ENCODE peak calls at places on chromosomes 5 and 9, in six cellular contexts. J is heart right ventricle; T is effector memory CD4-positive, alpha-beta T cell; A is left lung; V is lower lobe of right lung; X is mesenchymal stem cell. L is an unnamed sample. For H3K4me1, the result is how much of the 10 kb centered on the place peaks cover.

GRCh38 chr5:40124367-40124766 is 555.3 kb upstream of the PTGER4 start:
- DNase-seq in J (no peak), T (no peak), A (no peak), V (no peak), X (peak), L (no peak)

GRCh38 chr5:53508125-53508524 is 27.7 kb downstream of the FST start:
- DNase-seq in J (no peak), T (no peak), A (no peak), V (no peak), X (no peak), L (no peak)

GRCh38 chr5:39947657-39948056 is 522.9 kb upstream of the DAB2 start:
- DNase-seq in J (no peak), T (no peak), A (no peak), V (no peak), X (no peak), L (no peak)

GRCh38 chr5:147530801-147531389 is 21.0 kb upstream of the DPYSL3 start:
- DNase-seq in J (no peak), T (no peak), A (no peak), V (no peak), X (peak), L (peak)

GRCh38 chr9:32581512-32582143 is 8.7 kb upstream of the NDUFB6 start:
- DNase-seq in J (no peak), T (no peak), A (no peak), V (no peak), X (peak), L (no peak)

GRCh38 chr5:1235379-1235778 is 10.2 kb downstream of the SLC6A18 start:
- DNase-seq in J (no peak), T (no peak), A (no peak), V (no peak), X (no peak), L (no peak)

GRCh38 chr5:104186100-104186499 is 623.5 kb upstream of the NUDT12 start:
- DNase-seq in J (no peak), T (no peak), A (no peak), V (peak), X (peak), L (no peak)

GRCh38 chr9:126474786-126475485 is 138.8 kb upstream of the LMX1B start:
- DNase-seq in J (no peak), T (no peak), A (no peak), V (peak), X (peak), L (no peak)

GRCh38 chr9:32350682-32351081 is 33.8 kb upstream of the ACO1 start:
- DNase-seq in J (no peak), T (no peak), A (no peak), V (no peak), X (peak), L (no peak)

GRCh38 chr5:68265347-68265746 is 49.8 kb downstream of the PIK3R1 start:
- DNase-seq in J (no peak), T (no peak), A (no peak), V (no peak), X (no peak), L (no peak)

GRCh38 chr9:111891910-111892499 is 4.6 kb upstream of the UGCG start:
- DNase-seq in J (no peak), T (no peak), A (no peak), V (peak), X (no peak), L (no peak)

GRCh38 chr5:21649969-21650368 is 1203.2 kb downstream of the CDH12 start:
- DNase-seq in J (no peak), T (no peak), A (no peak), V (no peak), X (no peak), L (no peak)

GRCh38 chr9:137487454-137488329 is 28.6 kb upstream of the NSMF start:
- DNase-seq in J (no peak), T (no peak), A (no peak), V (no peak), X (no peak), L (no peak)

GRCh38 chr9:108400267-108400666 is 455.5 kb downstream of the ACTL7B start:
- DNase-seq in J (no peak), T (no peak), A (no peak), V (no peak), X (peak), L (no peak)

GRCh38 chr5:146342519-146342881 is 3.9 kb downstream of the POU4F3 start:
- DNase-seq in J (no peak), T (no peak), A (no peak), V (no peak), X (no peak), L (no peak)

GRCh38 chr5:27906911-27907590 is 868.7 kb upstream of the CDH9 start:
- DNase-seq in J (no peak), T (no peak), A (no peak), V (no peak), X (no peak), L (no peak)

GRCh38 chr9:33465096-33465495 is 8.6 kb downstream of the NOL6 start:
- DNase-seq in J (no peak), T (no peak), A (no peak), V (peak), X (no peak), L (no peak)

GRCh38 chr9:68963416-68963815 is 50.5 kb downstream of the PRKACG start:
- DNase-seq in J (no peak), T (no peak), A (no peak), V (no peak), X (no peak), L (no peak)

GRCh38 chr5:131536211-131536826 is 98.7 kb downstream of the RAPGEF6 start:
- DNase-seq in J (no peak), T (no peak), A (no peak), V (no peak), X (peak), L (no peak)

GRCh38 chr5:143066556-143067281 is 296.5 kb downstream of the ARHGAP26 start:
- DNase-seq in J (no peak), T (no peak), A (no peak), V (no peak), X (no peak), L (no peak)

GRCh38 chr5:132462856-132463745 is 27.5 kb downstream of the IRF1 start:
- DNase-seq in J (no peak), T (no peak), A (peak), V (no peak), X (no peak), L (peak)

GRCh38 chr9:37929441-37929895 is 25.5 kb upstream of the SLC25A51 start:
- DNase-seq in J (no peak), T (no peak), A (no peak), V (peak), X (peak), L (no peak)

GRCh38 chr9:81590688-81591087 is 98.7 kb downstream of the TLE1 start:
- DNase-seq in J (no peak), T (no peak), A (no peak), V (no peak), X (no peak), L (no peak)

GRCh38 chr5:160843240-160843639 is 8.8 kb downstream of the ATP10B start:
- DNase-seq in J (no peak), T (no peak), A (no peak), V (no peak), X (no peak), L (no peak)

GRCh38 chr5:78903936-78904335 is 81.2 kb downstream of the ARSB start:
- DNase-seq in J (no peak), T (no peak), A (no peak), V (no peak), X (peak), L (no peak)

GRCh38 chr5:109143001-109143400 is 266.8 kb downstream of the PJA2 start:
- DNase-seq in J (no peak), T (no peak), A (no peak), V (no peak), X (peak), L (no peak)

GRCh38 chr5:109141499-109142200 is 268.1 kb downstream of the PJA2 start:
- DNase-seq in J (no peak), T (no peak), A (no peak), V (no peak), X (peak), L (no peak)

GRCh38 chr5:109145139-109145538 is 264.6 kb downstream of the PJA2 start:
- DNase-seq in J (no peak), T (no peak), A (no peak), V (no peak), X (no peak), L (no peak)

GRCh38 chr5:109152565-109152964 is 257.2 kb downstream of the PJA2 start:
- DNase-seq in J (no peak), T (no peak), A (no peak), V (no peak), X (no peak), L (no peak)

DNA sequence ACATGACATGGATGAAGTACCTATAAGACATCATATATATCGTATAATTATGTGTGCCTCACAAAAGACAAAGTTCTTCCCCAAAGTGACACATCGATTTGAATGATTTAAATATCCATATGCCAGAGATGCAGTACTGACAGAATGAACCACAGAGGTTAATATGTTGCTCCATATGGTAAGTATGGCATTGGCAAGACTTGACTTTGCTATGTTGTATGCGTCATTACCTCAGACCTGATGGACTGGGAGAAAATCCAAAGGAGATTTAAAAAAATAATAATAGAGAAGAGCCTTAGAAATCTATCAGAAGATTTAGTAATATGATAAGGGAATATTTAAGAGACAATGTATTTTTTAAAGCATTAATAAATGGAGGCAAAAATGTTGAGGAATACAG is 263.2 kb downstream of the PJA2 start:
- DNase-seq in J (no peak), T (no peak), A (no peak), V (no peak), X (no peak), L (no peak)
- H3K27ac ChIP-seq in J (no peak), T (no peak), A (no peak), V (no peak), X (no peak), L (no peak)

GRCh38 chr5:107704686-107705389 is 34.1 kb upstream of the EFNA5 start:
- DNase-seq in J (no peak), T (no peak), A (no peak), V (no peak), X (peak), L (no peak)
- H3K4me1 ChIP-seq in J (under half), T (under half), A (under half), V (under half), X (under half), L (under half)

DNA sequence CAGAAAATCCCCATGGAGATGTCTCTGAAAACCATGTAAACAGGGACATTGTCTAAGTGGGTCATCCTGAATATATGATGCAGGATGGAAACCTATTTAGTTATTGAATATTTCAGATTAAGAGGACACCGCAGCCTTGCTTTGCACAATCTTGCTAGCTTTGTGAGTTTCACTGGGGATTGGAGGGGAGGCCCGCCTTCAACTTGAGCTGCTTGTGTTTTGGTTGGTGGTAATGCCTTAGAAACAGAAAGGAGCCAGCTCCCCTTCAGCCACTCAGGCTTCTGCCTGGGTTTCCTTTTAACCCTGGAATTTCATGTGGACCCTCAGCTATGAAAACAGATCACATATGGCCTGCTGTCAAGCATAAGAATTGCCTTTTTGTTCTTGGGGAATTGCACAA is 112.7 kb downstream of the C9orf152 start:
- DNase-seq in J (no peak), T (no peak), A (no peak), V (no peak), X (peak), L (no peak)
- H3K27ac ChIP-seq in J (peak), T (no peak), A (peak), V (peak), X (peak), L (peak)

GRCh38 chr5:134070979-134071849 is 43.3 kb upstream of the TCF7 start:
- DNase-seq in J (no peak), T (no peak), A (no peak), V (no peak), X (no peak), L (no peak)

GRCh38 chr5:134075102-134075501 is 39.4 kb upstream of the TCF7 start:
- DNase-seq in J (no peak), T (no peak), A (no peak), V (no peak), X (no peak), L (no peak)

GRCh38 chr5:134071850-134072207 is 42.7 kb upstream of the TCF7 start:
- DNase-seq in J (no peak), T (no peak), A (no peak), V (no peak), X (no peak), L (no peak)

GRCh38 chr5:134072471-134073220 is 41.8 kb upstream of the TCF7 start:
- DNase-seq in J (no peak), T (no peak), A (no peak), V (no peak), X (no peak), L (no peak)

GRCh38 chr5:134073404-134073803 is 41.1 kb upstream of the TCF7 start:
- DNase-seq in J (no peak), T (no peak), A (no peak), V (no peak), X (no peak), L (no peak)
- H3K4me1 ChIP-seq in J (under half), T (under half), A (under half), V (under half), X (under half), L (under half)

GRCh38 chr5:172109749-172110148 is 78.3 kb downstream of the STK10 start:
- DNase-seq in J (no peak), T (no peak), A (no peak), V (peak), X (no peak), L (no peak)
- H3K27ac ChIP-seq in J (no peak), T (no peak), A (no peak), V (peak), X (no peak), L (no peak)

DNA sequence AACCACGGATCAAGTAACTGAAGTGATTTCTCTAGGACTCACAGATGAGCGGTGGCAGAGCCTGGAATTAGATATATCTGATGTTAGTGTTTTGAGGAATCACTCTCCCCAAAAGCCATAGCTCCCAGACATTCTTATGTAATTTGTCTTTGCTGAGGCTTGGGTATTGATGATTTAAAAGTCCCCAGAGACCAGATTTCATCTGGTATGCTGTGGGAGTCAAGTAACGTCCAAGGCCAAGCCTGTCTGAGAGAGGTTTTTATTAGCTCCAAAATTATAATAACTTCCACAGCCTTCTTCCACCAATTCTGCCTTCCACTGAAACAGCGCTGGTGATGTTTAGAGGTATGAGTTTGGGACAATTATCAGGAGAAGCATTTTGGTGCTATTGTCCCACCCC is 21.3 kb upstream of the KCNIP1 start:
- DNase-seq in J (no peak), T (no peak), A (no peak), V (no peak), X (no peak), L (no peak)
- H3K4me1 ChIP-seq in J (under half), T (under half), A (under half), V (under half), X (under half), L (under half)

GRCh38 chr5:125559296-125559695 is 812.9 kb upstream of the ZNF608 start:
- DNase-seq in J (no peak), T (no peak), A (no peak), V (no peak), X (peak), L (peak)

GRCh38 chr5:125554355-125554754 is 807.9 kb upstream of the ZNF608 start:
- DNase-seq in J (no peak), T (no peak), A (no peak), V (no peak), X (no peak), L (no peak)

GRCh38 chr5:125552486-125552885 is 806.0 kb upstream of the ZNF608 start:
- DNase-seq in J (no peak), T (no peak), A (no peak), V (no peak), X (no peak), L (no peak)

GRCh38 chr5:125558466-125558865 is 812.0 kb upstream of the ZNF608 start:
- DNase-seq in J (no peak), T (no peak), A (no peak), V (no peak), X (peak), L (no peak)

DNA sequence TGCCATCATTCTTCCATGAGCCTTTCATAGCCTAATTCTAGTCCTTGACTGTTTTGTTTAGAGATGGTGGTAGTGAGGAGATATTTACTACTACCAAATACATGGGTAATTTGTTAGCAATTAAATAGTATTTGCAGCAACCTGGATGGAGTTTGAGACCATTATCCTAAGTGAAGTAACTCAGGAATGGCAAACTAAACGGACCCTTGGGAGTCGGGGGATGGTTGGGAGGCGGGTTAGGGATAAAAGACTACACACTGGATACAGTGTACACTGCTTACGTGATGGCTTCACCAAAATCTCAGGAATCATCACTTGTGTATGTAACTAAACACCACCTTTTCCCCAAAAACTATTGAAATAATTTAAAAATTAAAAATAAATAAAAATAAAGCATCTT is 809.2 kb upstream of the ZNF608 start:
- DNase-seq in J (no peak), T (no peak), A (no peak), V (no peak), X (no peak), L (no peak)
- H3K27ac ChIP-seq in J (no peak), T (no peak), A (no peak), V (no peak), X (no peak), L (no peak)

GRCh38 chr5:74631088-74631960 is 9.2 kb downstream of the ENC1 start:
- DNase-seq in J (no peak), T (no peak), A (no peak), V (no peak), X (peak), L (no peak)

GRCh38 chr5:74633710-74634109 is 6.8 kb downstream of the ENC1 start:
- DNase-seq in J (no peak), T (no peak), A (no peak), V (no peak), X (no peak), L (no peak)

GRCh38 chr5:74634611-74635286 is 5.8 kb downstream of the ENC1 start:
- DNase-seq in J (no peak), T (no peak), A (no peak), V (no peak), X (no peak), L (no peak)

GRCh38 chr5:74630387-74631087 is 10.0 kb downstream of the ENC1 start:
- DNase-seq in J (no peak), T (no peak), A (no peak), V (no peak), X (peak), L (no peak)

GRCh38 chr5:74632947-74633356 is 7.6 kb downstream of the ENC1 start:
- DNase-seq in J (no peak), T (no peak), A (no peak), V (no peak), X (peak), L (no peak)
- H3K4me1 ChIP-seq in J (half or more), T (under half), A (under half), V (half or more), X (under half), L (half or more)

GRCh38 chr5:141608046-141608445 is 10.8 kb downstream of the DIAPH1 start:
- DNase-seq in J (no peak), T (no peak), A (no peak), V (no peak), X (no peak), L (no peak)

GRCh38 chr5:141611289-141611688 is 7.5 kb downstream of the DIAPH1 start:
- DNase-seq in J (no peak), T (no peak), A (no peak), V (no peak), X (no peak), L (no peak)

GRCh38 chr5:141609044-141609443 is 9.8 kb downstream of the DIAPH1 start:
- DNase-seq in J (no peak), T (no peak), A (no peak), V (no peak), X (no peak), L (no peak)

GRCh38 chr5:141605523-141606277 is 13.1 kb downstream of the DIAPH1 start:
- DNase-seq in J (no peak), T (peak), A (peak), V (peak), X (peak), L (no peak)

DNA sequence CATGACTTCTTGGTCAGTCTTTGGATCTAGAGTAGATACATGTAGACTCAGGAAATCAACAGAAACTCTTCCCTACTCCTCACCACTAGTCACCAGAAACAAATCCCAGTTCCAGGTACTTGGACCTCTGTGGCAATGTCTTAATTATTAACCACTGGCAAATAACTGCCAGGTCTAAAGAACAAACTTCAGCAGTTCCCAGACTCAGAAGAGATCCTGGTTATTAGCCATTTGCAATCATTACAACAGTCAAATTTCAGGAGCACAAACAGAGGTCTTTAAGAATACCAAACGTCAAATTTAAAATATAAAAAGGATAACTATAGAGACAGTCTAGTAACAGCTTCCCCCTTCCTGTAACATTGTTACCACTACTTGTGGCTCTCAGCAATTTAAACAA is 10.2 kb downstream of the DIAPH1 start:
- DNase-seq in J (no peak), T (no peak), A (no peak), V (no peak), X (no peak), L (no peak)
- H3K27ac ChIP-seq in J (no peak), T (peak), A (peak), V (peak), X (no peak), L (peak)